ENCODE peak calls at places on chromosomes 3 and 15, in eight cellular contexts. Q is RWPE1; L is activated T-cell treated with anti-CD3 and anti-CD28 coated beads, Interleukin-2, amount 50 U/mL, for 72 hours; P is small intestine; M is stomach; C is ELR; N is GM10248; S is SK-N-SH. D is an unnamed sample.
A peak's percentile ranks its signal among the peaks of the same experiment; 100 is the strongest.

GRCh38 chr15:59200560-59200959 is 6.1 kb upstream of the LDHAL6B start:
- DNase-seq in L (no peak), P (no peak), N (no peak), S (no peak), M (no peak), C (peak; percentile 84), Q (peak; percentile 22), D (no peak)

GRCh38 chr3:27596334-27596841 is 112.2 kb upstream of the SLC4A7 start:
- DNase-seq in S (no peak), C (no peak), M (no peak), Q (no peak), L (peak; percentile 21), N (no peak), P (no peak), D (no peak)

GRCh38 chr3:131072099-131072559 is 45.5 kb downstream of the NEK11 start:
- DNase-seq in C (peak; percentile 81), Q (no peak), M (no peak), L (no peak), N (no peak), S (no peak), P (no peak), D (no peak)

GRCh38 chr3:127688416-127689265 is 15.9 kb downstream of the ABTB1 start:
- DNase-seq in L (no peak), Q (no peak), S (no peak), P (no peak), N (no peak), C (peak; percentile 65), M (no peak), D (no peak)

GRCh38 chr3:12856626-12857025 is 15.3 kb upstream of the RPL32 start:
- DNase-seq in S (no peak), P (no peak), C (no peak), L (no peak), M (no peak), N (no peak), Q (no peak), D (no peak)

GRCh38 chr3:69823710-69824109 is 84.4 kb downstream of the MITF start:
- DNase-seq in N (no peak), Q (no peak), S (no peak), L (no peak), P (peak; percentile 1), M (no peak), C (peak; percentile 4), D (no peak)

GRCh38 chr3:33775363-33775762 is 23.1 kb upstream of the PDCD6IP start:
- DNase-seq in C (peak; percentile 66), N (no peak), Q (peak; percentile 20), L (no peak), S (no peak), M (no peak), P (no peak), D (no peak)

GRCh38 chr15:22917556-22917955 is 62.6 kb downstream of the CYFIP1 start:
- DNase-seq in P (no peak), L (no peak), S (no peak), N (no peak), Q (no peak), C (no peak), M (no peak), D (no peak)

GRCh38 chr15:78195735-78196201 is 38.6 kb downstream of the ACSBG1 start:
- DNase-seq in S (peak; percentile 80), N (peak; percentile 85), C (peak; percentile 37), M (peak; percentile 50), L (peak; percentile 43), Q (peak; percentile 67), P (peak; percentile 67), D (peak; percentile 78)

GRCh38 chr3:23542079-23542478 is 263.7 kb upstream of the UBE2E1 start:
- DNase-seq in C (no peak), L (no peak), Q (no peak), S (no peak), P (no peak), M (no peak), N (no peak), D (no peak)

GRCh38 chr3:11288786-11289637 is 16.8 kb downstream of the ATG7 start:
- DNase-seq in P (peak; percentile 12), S (no peak), M (no peak), Q (peak; percentile 67), N (peak; percentile 44), C (peak; percentile 94), L (peak; percentile 24), D (peak; percentile 22)

GRCh38 chr3:126102011-126102410 is 18.1 kb upstream of the SLC41A3 start:
- DNase-seq in C (no peak), Q (no peak), M (no peak), P (no peak), N (no peak), L (no peak), S (no peak), D (no peak)